ENCODE peak calls at places on chromosomes 12 and 14, in seven cellular contexts. D is A549, W is prostate gland, I is tibial nerve, U is AG09309, V is lung, L is cardiac fibroblast. Y is an unnamed sample.
A peak's percentile ranks its signal among the peaks of the same experiment; 100 is the strongest.

GRCh38 chr12:114405449-114406271 is at the start of gene TBX5:
- DNase-seq in D (no peak), W (no peak), I (no peak), U (no peak), V (no peak), L (peak; percentile 81), Y (peak; percentile 14)

GRCh38 chr12:113092478-113093408 is 36.2 kb downstream of the DTX1 start:
- DNase-seq in D (peak; percentile 44), W (no peak), I (no peak), U (no peak), V (peak; percentile 57), L (no peak), Y (no peak)

GRCh38 chr12:80745851-80746250 is 29.1 kb downstream of the MYF5 start:
- DNase-seq in D (no peak), W (no peak), I (no peak), U (no peak), V (no peak), L (peak; percentile 2), Y (no peak)

GRCh38 chr12:10339441-10339840 is 31.8 kb downstream of the KLRD1 start:
- DNase-seq in D (peak; percentile 49), W (no peak), I (no peak), U (no peak), V (no peak), L (peak; percentile 27), Y (no peak)

GRCh38 chr12:59088673-59089072 is 168.4 kb upstream of the LRIG3 start:
- DNase-seq in D (no peak), W (no peak), I (no peak), U (peak; percentile 11), V (no peak), L (peak; percentile 54), Y (no peak)

GRCh38 chr12:76878899-76879709 is at the start of gene CSRP2:
- DNase-seq in D (peak; percentile 91), W (peak; percentile 91), I (peak; percentile 80), U (no peak), V (peak; percentile 84), L (peak; percentile 89), Y (peak; percentile 56)

GRCh38 chr14:100438678-100439592 is 115.8 kb downstream of the SLC25A47 start:
- DNase-seq in D (peak; percentile 89), W (peak; percentile 79), I (no peak), U (peak; percentile 46), V (peak; percentile 54), L (peak; percentile 46), Y (no peak)

GRCh38 chr14:99728981-99729451 is 44.9 kb downstream of the CYP46A1 start:
- DNase-seq in D (no peak), W (no peak), I (no peak), U (no peak), V (no peak), L (no peak), Y (no peak)

GRCh38 chr14:79614443-79614842 is 596.9 kb downstream of the DIO2 start:
- DNase-seq in D (no peak), W (no peak), I (no peak), U (no peak), V (no peak), L (no peak), Y (no peak)

DNA sequence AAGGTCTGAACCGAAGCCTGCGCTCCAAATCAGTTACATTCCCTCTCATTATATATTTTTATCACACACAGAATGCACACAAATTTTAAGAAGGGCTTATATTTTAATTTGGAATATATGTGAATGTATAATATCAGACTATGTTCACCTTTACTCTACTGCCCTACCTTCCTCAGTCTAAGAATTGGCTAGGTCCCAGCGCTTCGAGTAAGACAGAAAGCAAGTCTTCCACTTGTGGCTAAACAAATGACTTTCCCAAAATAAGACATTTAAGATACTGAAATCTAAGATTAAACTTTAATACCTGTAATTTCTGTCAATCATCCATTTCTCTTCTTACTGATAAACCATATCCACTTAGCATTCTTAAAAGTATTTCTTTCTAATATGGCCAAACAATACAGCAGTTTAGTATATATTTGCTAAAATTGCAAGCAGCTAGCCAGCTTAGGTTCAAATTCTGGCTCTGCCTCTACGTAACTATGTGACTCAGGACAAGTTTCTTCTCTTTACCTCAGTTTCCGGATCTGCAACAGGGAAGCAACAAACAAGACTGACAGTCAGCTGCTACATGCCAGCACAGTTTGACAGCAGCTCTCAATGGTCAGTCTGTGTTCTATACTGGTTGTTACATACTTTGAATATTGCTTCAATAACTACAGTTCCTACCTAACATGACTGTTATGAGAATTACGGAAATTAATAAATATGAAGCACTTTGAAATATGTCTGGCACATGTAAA is 2.0 kb downstream of the INTS13 start:
- DNase-seq in D (no peak), W (no peak), I (no peak), U (no peak), V (no peak), L (no peak), Y (no peak)
- H3K4me3 ChIP-seq in D (no peak overlapping the region), W (no peak overlapping the region), I (no peak overlapping the region), U (no peak overlapping the region), V (no peak overlapping the region), L (no peak overlapping the region), Y (no peak overlapping the region)

GRCh38 chr12:131832393-131833231 is 4.4 kb downstream of the MMP17 start:
- DNase-seq in D (peak; percentile 83), W (peak; percentile 22), I (no peak), U (peak; percentile 39), V (no peak), L (peak; percentile 68), Y (no peak)
- H3K4me3 ChIP-seq in D (peak overlapping the region; percentile 91), W (peak overlapping the region; percentile 26), I (peak overlapping the region; percentile 31), U (peak overlapping the region; percentile 74), V (no peak overlapping the region), L (peak overlapping the region; percentile 69), Y (no peak overlapping the region)

DNA sequence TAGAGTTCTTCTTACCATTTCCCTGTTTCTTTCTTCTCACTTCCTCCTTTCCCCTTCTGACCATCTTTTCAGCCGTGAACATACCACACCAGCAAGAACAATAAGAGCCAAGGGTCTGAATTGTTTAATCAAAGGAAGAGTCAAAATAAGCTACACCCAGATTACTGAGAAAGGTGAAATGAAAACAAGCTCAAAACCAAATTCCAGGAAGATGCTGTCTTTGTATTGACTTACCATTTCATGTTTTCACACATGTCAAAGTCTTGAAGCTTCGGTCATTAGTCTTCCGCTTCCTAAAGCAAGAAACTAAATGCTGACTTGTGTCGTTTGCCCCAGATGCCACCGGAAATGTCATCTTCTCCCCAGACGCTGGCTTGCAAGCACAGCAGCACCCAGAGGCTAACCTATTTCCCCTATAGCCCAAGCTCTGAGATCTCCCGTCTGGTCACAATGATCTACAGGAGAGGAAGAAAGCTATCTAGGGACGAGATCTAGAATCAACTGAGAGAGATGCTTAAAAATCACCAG is 136.5 kb upstream of the AMIGO2 start:
- DNase-seq in D (no peak), W (no peak), I (peak; percentile 23), U (no peak), V (peak; percentile 45), L (no peak), Y (no peak)
- H3K4me3 ChIP-seq in D (no peak overlapping the region), W (no peak overlapping the region), I (peak overlapping the region; percentile 28), U (no peak overlapping the region), V (no peak overlapping the region), L (no peak overlapping the region), Y (no peak overlapping the region)

GRCh38 chr12:28708918-28709371 is 440.1 kb upstream of the FAR2 start:
- DNase-seq in D (no peak), W (no peak), I (peak; percentile 11), U (peak; percentile 75), V (no peak), L (peak; percentile 54), Y (no peak)
- H3K4me3 ChIP-seq in D (no peak overlapping the region), W (no peak overlapping the region), I (no peak overlapping the region), U (no peak overlapping the region), V (no peak overlapping the region), L (no peak overlapping the region), Y (no peak overlapping the region)

DNA sequence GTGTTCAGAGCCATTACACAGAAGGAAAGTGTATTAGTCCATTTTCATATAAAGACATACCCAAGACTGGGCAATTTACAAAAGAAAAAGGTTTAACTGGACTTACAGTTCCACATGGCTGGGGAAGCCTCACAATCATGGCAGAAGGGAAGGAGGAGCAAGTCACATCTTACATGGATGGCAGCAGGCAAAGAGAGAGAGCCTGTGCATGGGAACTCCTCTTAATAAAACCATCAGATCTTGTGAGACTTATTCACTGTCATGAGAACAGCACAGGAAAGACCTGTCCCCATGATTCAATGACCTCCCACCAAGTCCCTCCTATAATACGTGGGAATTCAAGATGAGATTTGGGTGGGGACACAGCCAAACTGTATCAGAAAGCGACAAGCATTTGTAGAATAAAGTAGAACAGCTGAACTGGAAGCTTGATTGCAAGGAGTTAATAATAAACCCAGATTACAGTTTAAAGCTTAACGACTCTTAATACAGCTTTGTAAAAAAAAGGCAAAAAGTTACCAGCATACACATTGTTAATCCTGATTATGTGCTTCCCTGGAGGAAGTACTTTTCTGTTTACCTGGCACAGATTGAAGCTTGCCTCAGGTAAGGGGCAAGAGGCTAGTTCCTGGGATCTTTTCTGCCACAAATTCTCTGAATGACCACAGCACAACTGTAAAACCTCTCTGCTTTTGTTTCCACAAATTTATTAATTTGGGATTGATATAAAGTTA is 18.1 kb upstream of the STON2 start:
- DNase-seq in D (no peak), W (no peak), I (no peak), U (no peak), V (no peak), L (no peak), Y (no peak)
- H3K4me3 ChIP-seq in D (no peak overlapping the region), W (no peak overlapping the region), I (no peak overlapping the region), U (no peak overlapping the region), V (no peak overlapping the region), L (no peak overlapping the region), Y (no peak overlapping the region)

DNA sequence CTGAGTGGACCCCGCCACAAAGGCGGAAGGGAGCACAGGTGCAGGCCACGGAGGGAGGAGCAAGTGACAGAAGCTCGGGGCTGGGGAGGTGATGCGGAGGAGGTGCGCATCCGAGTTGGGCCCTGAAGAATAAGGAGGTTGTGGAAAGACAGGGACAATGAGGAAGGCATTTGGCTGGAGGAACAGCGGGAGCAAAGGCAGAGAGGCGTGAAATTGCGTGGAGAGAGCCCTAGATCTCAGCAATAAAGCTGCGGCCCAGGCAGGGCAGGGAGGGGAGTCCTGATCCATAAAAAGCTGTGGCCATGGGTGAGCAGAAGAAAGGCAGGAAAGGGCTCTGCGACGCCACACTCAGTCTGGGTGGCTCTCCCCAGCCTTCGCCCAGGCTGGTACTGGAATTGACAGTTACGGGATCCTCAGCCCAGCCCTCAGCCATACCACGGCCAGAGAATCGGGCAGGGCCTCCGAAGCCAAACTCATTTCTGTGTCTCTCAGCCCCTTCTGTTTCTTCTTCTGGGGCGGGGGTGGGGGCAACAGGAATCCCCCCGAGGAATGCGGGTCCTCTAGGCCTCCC is 2.2 kb downstream of the FIGNL2 start:
- DNase-seq in D (no peak), W (no peak), I (no peak), U (no peak), V (no peak), L (no peak), Y (no peak)
- H3K4me3 ChIP-seq in D (no peak overlapping the region), W (no peak overlapping the region), I (peak overlapping the region; percentile 63), U (no peak overlapping the region), V (no peak overlapping the region), L (no peak overlapping the region), Y (no peak overlapping the region)

DNA sequence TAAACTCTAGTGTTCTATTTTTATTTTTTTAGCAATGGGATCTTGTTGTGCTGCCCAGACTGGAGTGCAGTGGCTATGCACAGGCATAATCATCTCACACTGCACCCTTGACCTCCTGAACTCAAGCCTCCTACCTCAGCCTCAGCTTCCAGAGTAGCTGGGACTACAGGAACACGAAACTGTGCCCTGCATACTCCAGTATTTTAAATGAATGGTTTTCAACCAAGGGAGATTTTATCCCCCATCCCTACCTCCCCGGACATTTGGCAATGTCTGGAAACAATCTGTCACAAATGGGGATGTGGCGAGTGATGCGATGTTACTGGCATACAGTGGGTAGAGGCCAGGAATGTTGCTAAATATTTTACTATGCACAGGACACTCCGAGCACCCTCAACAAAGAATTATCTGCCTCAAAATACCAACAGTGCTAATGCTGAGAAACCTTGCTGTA is 2.1 kb downstream of the CBX5 start:
- DNase-seq in D (no peak), W (no peak), I (no peak), U (peak; percentile 41), V (no peak), L (peak; percentile 62), Y (no peak)
- H3K4me3 ChIP-seq in D (peak overlapping the region; percentile 88), W (peak overlapping the region; percentile 72), I (no peak overlapping the region), U (peak overlapping the region; percentile 74), V (no peak overlapping the region), L (peak overlapping the region; percentile 75), Y (peak overlapping the region; percentile 100)

Y was measured in Jurkat, Clone E6-1.